ENCODE peak calls at places on chromosome X, in four cellular contexts. P is AG10803; A is CD8-positive, alpha-beta T cell; I is endothelial cell. O is an unnamed sample.

GRCh38 chrX:1555370-1555769 is 18.4 kb upstream of the P2RY8 start:
- DNase-seq in I (no peak), P (no peak), A (no peak), O (no peak)

GRCh38 chrX:108044554-108045256 is at the start of gene VSIG1:
- DNase-seq in P (no peak), A (no peak), I (no peak), O (no peak)

GRCh38 chrX:65196758-65197371 is 220.6 kb upstream of the ZC4H2 start:
- DNase-seq in P (no peak), I (peak), A (no peak), O (no peak)

GRCh38 chrX:150570512-150570911 is 2.1 kb downstream of the MTM1 start:
- DNase-seq in P (no peak), A (no peak), I (no peak), O (no peak)

GRCh38 chrX:20451936-20452335 is 185.2 kb upstream of the RPS6KA3 start:
- DNase-seq in I (no peak), A (no peak), P (no peak), O (no peak)

GRCh38 chrX:96685205-96686099 is 810 bp downstream of the DIAPH2 start:
- DNase-seq in P (peak), A (peak), I (peak), O (no peak)

GRCh38 chrX:23931149-23931604 is 23.4 kb downstream of the CXorf58 start:
- DNase-seq in P (no peak), I (no peak), A (no peak), O (no peak)

GRCh38 chrX:18898517-18898916 is 85.4 kb downstream of the PHKA2 start:
- DNase-seq in A (no peak), P (no peak), I (no peak), O (peak)

GRCh38 chrX:8841911-8842310 is 40.7 kb upstream of the FAM9A start:
- DNase-seq in P (no peak), I (no peak), A (no peak), O (no peak)

GRCh38 chrX:133676344-133677122 is 261.2 kb upstream of the GPC4 start:
- DNase-seq in P (no peak), I (no peak), A (no peak), O (no peak)

GRCh38 chrX:23511783-23512182 is 155.5 kb upstream of the PRDX4 start:
- DNase-seq in P (no peak), I (no peak), A (no peak), O (no peak)

GRCh38 chrX:13937370-13938052 is 92.2 kb downstream of the GEMIN8 start:
- DNase-seq in I (no peak), A (no peak), P (peak), O (no peak)

GRCh38 chrX:64097891-64098290 is 107.6 kb downstream of the AMER1 start:
- DNase-seq in I (no peak), A (peak), P (no peak), O (no peak)

DNA sequence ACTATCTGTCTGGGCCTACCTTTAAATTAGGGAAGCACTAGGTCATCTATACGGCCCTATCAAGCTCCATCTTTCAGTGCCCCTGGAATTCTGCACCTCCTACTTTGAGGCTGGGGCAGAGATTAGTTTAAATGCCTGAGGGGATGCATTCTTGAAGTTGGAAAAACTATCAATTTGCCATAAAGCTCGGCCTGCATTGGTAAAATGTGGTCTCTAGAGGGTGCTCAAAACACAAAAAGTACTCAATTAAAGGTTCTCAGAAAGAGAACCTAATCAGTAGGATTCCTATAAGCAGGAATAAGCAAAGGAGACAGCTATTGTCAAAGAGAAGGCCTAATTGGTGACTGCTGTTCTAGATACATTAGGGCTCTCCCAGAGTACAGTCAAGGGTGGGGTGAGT is 111.7 kb downstream of the AMER1 start:
- DNase-seq in P (peak), I (peak), A (no peak), O (no peak)
- TF ChIP-seq CTCF in P (peak), I (no peak), A (no peak), O (peak)

GRCh38 chrX:15465896-15466651 is 27.1 kb downstream of the PIR start:
- DNase-seq in P (peak), A (no peak), I (peak), O (no peak)
- TF ChIP-seq CTCF in P (no peak), A (no peak), I (peak), O (peak)

GRCh38 chrX:55160685-55161552 is 59.2 kb upstream of the PAGE5 start:
- DNase-seq in P (peak), I (peak), A (peak), O (peak)
- TF ChIP-seq CTCF in P (peak), I (no peak), A (peak), O (peak)

GRCh38 chrX:100368167-100368566 is 41.9 kb downstream of the PCDH19 start:
- DNase-seq in I (peak), P (no peak), A (no peak), O (no peak)
- TF ChIP-seq CTCF in I (peak), P (peak), A (no peak), O (peak)

GRCh38 chrX:47723083-47723482 is 64.1 kb upstream of the UXT start:
- DNase-seq in P (no peak), I (no peak), A (no peak), O (no peak)

GRCh38 chrX:47722260-47722659 is 63.3 kb upstream of the UXT start:
- DNase-seq in P (no peak), I (no peak), A (no peak), O (no peak)

GRCh38 chrX:47723689-47724088 is 64.7 kb upstream of the UXT start:
- DNase-seq in A (no peak), P (no peak), I (peak), O (no peak)
- TF ChIP-seq CTCF in A (no peak), P (no peak), I (no peak), O (no peak)

DNA sequence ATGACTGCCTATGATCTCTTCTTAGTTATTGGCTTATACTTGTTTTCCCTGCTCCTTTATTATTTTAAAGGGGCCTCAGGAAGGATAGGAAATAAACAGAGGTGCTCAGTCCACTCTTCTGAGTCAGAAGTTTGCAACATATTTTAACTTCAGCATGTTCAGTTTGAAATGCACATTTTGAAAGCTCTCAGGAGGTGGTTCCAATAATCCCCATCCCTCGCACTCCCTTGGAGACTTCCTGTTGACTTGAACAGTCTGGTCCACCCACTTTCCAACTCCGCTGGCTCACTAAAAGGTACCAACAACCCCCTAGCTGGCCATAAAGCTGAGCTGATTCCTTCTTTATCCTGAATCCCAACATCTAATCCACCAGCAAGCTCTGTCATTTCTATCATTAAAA is 78.3 kb upstream of the DUSP21 start:
- DNase-seq in P (peak), A (no peak), I (no peak), O (no peak)
- TF ChIP-seq CTCF in P (no peak), A (no peak), I (no peak), O (no peak)